ENCODE peak calls at places on chromosomes 16 and 17, in eight cellular contexts. One of them, this sample, is unnamed.
A peak's percentile ranks its signal among the peaks of the same experiment; 100 is the strongest.

GRCh38 chr17:68197997-68198930 is 49.6 kb upstream of the AMZ2 start:
- DNase-seq in mucosa of gallbladder: no peak
- DNase-seq in Right ventricle myocardium superior: no peak
- DNase-seq in activated CD4-positive, alpha-beta T cell treated with anti-CD3 and anti-CD28 coated beads, Interleukin-2, amount 10 ng/mL, durations not matched to agents 7 days and 5 days: no peak
- DNase-seq in Ammon's horn: no peak
- DNase-seq in stimulated activated CD4-positive, alpha-beta T cell treated with anti-CD3 and anti-CD28 coated beads, Interleukin-4, amount 100 ng/mL, for 48 hours: no peak
- DNase-seq in progenitor cell of endocrine pancreas: no peak
- DNase-seq in effector memory CD4-positive, alpha-beta T cell: no peak
- DNase-seq in this sample: no peak

GRCh38 chr17:63275318-63275967 is 170.7 kb downstream of the CYB561 start:
- DNase-seq in mucosa of gallbladder: no peak
- DNase-seq in Right ventricle myocardium superior: no peak
- DNase-seq in activated CD4-positive, alpha-beta T cell treated with anti-CD3 and anti-CD28 coated beads, Interleukin-2, amount 10 ng/mL, durations not matched to agents 7 days and 5 days: no peak
- DNase-seq in Ammon's horn: peak; percentile 72
- DNase-seq in stimulated activated CD4-positive, alpha-beta T cell treated with anti-CD3 and anti-CD28 coated beads, Interleukin-4, amount 100 ng/mL, for 48 hours: no peak
- DNase-seq in progenitor cell of endocrine pancreas: no peak
- DNase-seq in effector memory CD4-positive, alpha-beta T cell: no peak
- DNase-seq in this sample: no peak

GRCh38 chr16:1324286-1324826 is 9.1 kb upstream of the BAIAP3 start:
- DNase-seq in mucosa of gallbladder: no peak
- DNase-seq in Right ventricle myocardium superior: no peak
- DNase-seq in activated CD4-positive, alpha-beta T cell treated with anti-CD3 and anti-CD28 coated beads, Interleukin-2, amount 10 ng/mL, durations not matched to agents 7 days and 5 days: no peak
- DNase-seq in Ammon's horn: no peak
- DNase-seq in stimulated activated CD4-positive, alpha-beta T cell treated with anti-CD3 and anti-CD28 coated beads, Interleukin-4, amount 100 ng/mL, for 48 hours: no peak
- DNase-seq in progenitor cell of endocrine pancreas: no peak
- DNase-seq in effector memory CD4-positive, alpha-beta T cell: no peak
- DNase-seq in this sample: no peak

GRCh38 chr17:81097134-81097942 is 62.4 kb downstream of the BAIAP2 start:
- DNase-seq in mucosa of gallbladder: peak; percentile 77
- DNase-seq in Right ventricle myocardium superior: peak; percentile 89
- DNase-seq in activated CD4-positive, alpha-beta T cell treated with anti-CD3 and anti-CD28 coated beads, Interleukin-2, amount 10 ng/mL, durations not matched to agents 7 days and 5 days: no peak
- DNase-seq in Ammon's horn: peak; percentile 83
- DNase-seq in stimulated activated CD4-positive, alpha-beta T cell treated with anti-CD3 and anti-CD28 coated beads, Interleukin-4, amount 100 ng/mL, for 48 hours: peak; percentile 15
- DNase-seq in progenitor cell of endocrine pancreas: peak; percentile 43
- DNase-seq in effector memory CD4-positive, alpha-beta T cell: peak; percentile 12
- DNase-seq in this sample: peak; percentile 85

GRCh38 chr16:27404163-27404823 is 2.3 kb downstream of the IL21R start:
- DNase-seq in mucosa of gallbladder: no peak
- DNase-seq in Right ventricle myocardium superior: no peak
- DNase-seq in activated CD4-positive, alpha-beta T cell treated with anti-CD3 and anti-CD28 coated beads, Interleukin-2, amount 10 ng/mL, durations not matched to agents 7 days and 5 days: no peak
- DNase-seq in Ammon's horn: no peak
- DNase-seq in stimulated activated CD4-positive, alpha-beta T cell treated with anti-CD3 and anti-CD28 coated beads, Interleukin-4, amount 100 ng/mL, for 48 hours: no peak
- DNase-seq in progenitor cell of endocrine pancreas: no peak
- DNase-seq in effector memory CD4-positive, alpha-beta T cell: no peak
- DNase-seq in this sample: no peak

GRCh38 chr17:82668631-82669099 is 20.4 kb upstream of the WDR45B start:
- DNase-seq in mucosa of gallbladder: peak; percentile 60
- DNase-seq in Right ventricle myocardium superior: peak; percentile 76
- DNase-seq in activated CD4-positive, alpha-beta T cell treated with anti-CD3 and anti-CD28 coated beads, Interleukin-2, amount 10 ng/mL, durations not matched to agents 7 days and 5 days: peak; percentile 43
- DNase-seq in Ammon's horn: peak; percentile 86
- DNase-seq in stimulated activated CD4-positive, alpha-beta T cell treated with anti-CD3 and anti-CD28 coated beads, Interleukin-4, amount 100 ng/mL, for 48 hours: peak; percentile 33
- DNase-seq in progenitor cell of endocrine pancreas: peak; percentile 40
- DNase-seq in effector memory CD4-positive, alpha-beta T cell: no peak
- DNase-seq in this sample: peak; percentile 86

GRCh38 chr17:77128895-77129567 is 11.7 kb upstream of the SEC14L1 start:
- DNase-seq in mucosa of gallbladder: no peak
- DNase-seq in Right ventricle myocardium superior: no peak
- DNase-seq in activated CD4-positive, alpha-beta T cell treated with anti-CD3 and anti-CD28 coated beads, Interleukin-2, amount 10 ng/mL, durations not matched to agents 7 days and 5 days: no peak
- DNase-seq in Ammon's horn: peak; percentile 66
- DNase-seq in stimulated activated CD4-positive, alpha-beta T cell treated with anti-CD3 and anti-CD28 coated beads, Interleukin-4, amount 100 ng/mL, for 48 hours: no peak
- DNase-seq in progenitor cell of endocrine pancreas: no peak
- DNase-seq in effector memory CD4-positive, alpha-beta T cell: no peak
- DNase-seq in this sample: no peak

GRCh38 chr17:65556014-65556909 is 5.2 kb downstream of the AXIN2 start:
- DNase-seq in mucosa of gallbladder: peak; percentile 78
- DNase-seq in Right ventricle myocardium superior: peak; percentile 85
- DNase-seq in activated CD4-positive, alpha-beta T cell treated with anti-CD3 and anti-CD28 coated beads, Interleukin-2, amount 10 ng/mL, durations not matched to agents 7 days and 5 days: peak; percentile 94
- DNase-seq in Ammon's horn: peak; percentile 82
- DNase-seq in stimulated activated CD4-positive, alpha-beta T cell treated with anti-CD3 and anti-CD28 coated beads, Interleukin-4, amount 100 ng/mL, for 48 hours: peak; percentile 97
- DNase-seq in progenitor cell of endocrine pancreas: peak; percentile 71
- DNase-seq in effector memory CD4-positive, alpha-beta T cell: peak; percentile 73
- DNase-seq in this sample: peak; percentile 79

GRCh38 chr17:81173761-81174160 is 7.7 kb upstream of the AATK start:
- DNase-seq in mucosa of gallbladder: no peak
- DNase-seq in Right ventricle myocardium superior: no peak
- DNase-seq in activated CD4-positive, alpha-beta T cell treated with anti-CD3 and anti-CD28 coated beads, Interleukin-2, amount 10 ng/mL, durations not matched to agents 7 days and 5 days: no peak
- DNase-seq in Ammon's horn: no peak
- DNase-seq in stimulated activated CD4-positive, alpha-beta T cell treated with anti-CD3 and anti-CD28 coated beads, Interleukin-4, amount 100 ng/mL, for 48 hours: no peak
- DNase-seq in progenitor cell of endocrine pancreas: no peak
- DNase-seq in effector memory CD4-positive, alpha-beta T cell: no peak
- DNase-seq in this sample: no peak

GRCh38 chr16:85579883-85580607 is 33.1 kb upstream of the GSE1 start:
- DNase-seq in mucosa of gallbladder: no peak
- DNase-seq in Right ventricle myocardium superior: no peak
- DNase-seq in activated CD4-positive, alpha-beta T cell treated with anti-CD3 and anti-CD28 coated beads, Interleukin-2, amount 10 ng/mL, durations not matched to agents 7 days and 5 days: no peak
- DNase-seq in Ammon's horn: no peak
- DNase-seq in stimulated activated CD4-positive, alpha-beta T cell treated with anti-CD3 and anti-CD28 coated beads, Interleukin-4, amount 100 ng/mL, for 48 hours: no peak
- DNase-seq in progenitor cell of endocrine pancreas: no peak
- DNase-seq in effector memory CD4-positive, alpha-beta T cell: no peak
- DNase-seq in this sample: no peak

GRCh38 chr17:31595076-31595475 is 203.6 kb downstream of the RAB11FIP4 start:
- DNase-seq in mucosa of gallbladder: no peak
- DNase-seq in Right ventricle myocardium superior: no peak
- DNase-seq in activated CD4-positive, alpha-beta T cell treated with anti-CD3 and anti-CD28 coated beads, Interleukin-2, amount 10 ng/mL, durations not matched to agents 7 days and 5 days: no peak
- DNase-seq in Ammon's horn: no peak
- DNase-seq in stimulated activated CD4-positive, alpha-beta T cell treated with anti-CD3 and anti-CD28 coated beads, Interleukin-4, amount 100 ng/mL, for 48 hours: no peak
- DNase-seq in progenitor cell of endocrine pancreas: no peak
- DNase-seq in effector memory CD4-positive, alpha-beta T cell: no peak
- DNase-seq in this sample: no peak

GRCh38 chr16:11613381-11614303 is 26.9 kb upstream of the LITAF start:
- DNase-seq in mucosa of gallbladder: peak; percentile 78
- DNase-seq in Right ventricle myocardium superior: peak; percentile 83
- DNase-seq in activated CD4-positive, alpha-beta T cell treated with anti-CD3 and anti-CD28 coated beads, Interleukin-2, amount 10 ng/mL, durations not matched to agents 7 days and 5 days: no peak
- DNase-seq in Ammon's horn: peak; percentile 41
- DNase-seq in stimulated activated CD4-positive, alpha-beta T cell treated with anti-CD3 and anti-CD28 coated beads, Interleukin-4, amount 100 ng/mL, for 48 hours: no peak
- DNase-seq in progenitor cell of endocrine pancreas: no peak
- DNase-seq in effector memory CD4-positive, alpha-beta T cell: no peak
- DNase-seq in this sample: peak; percentile 81

GRCh38 chr16:65672960-65673359 is 551.1 kb upstream of the CDH11 start:
- DNase-seq in mucosa of gallbladder: no peak
- DNase-seq in Right ventricle myocardium superior: no peak
- DNase-seq in activated CD4-positive, alpha-beta T cell treated with anti-CD3 and anti-CD28 coated beads, Interleukin-2, amount 10 ng/mL, durations not matched to agents 7 days and 5 days: no peak
- DNase-seq in Ammon's horn: no peak
- DNase-seq in stimulated activated CD4-positive, alpha-beta T cell treated with anti-CD3 and anti-CD28 coated beads, Interleukin-4, amount 100 ng/mL, for 48 hours: no peak
- DNase-seq in progenitor cell of endocrine pancreas: no peak
- DNase-seq in effector memory CD4-positive, alpha-beta T cell: no peak
- DNase-seq in this sample: no peak

GRCh38 chr16:51399908-51400670 is 249.0 kb upstream of the SALL1 start:
- DNase-seq in mucosa of gallbladder: no peak
- DNase-seq in Right ventricle myocardium superior: no peak
- DNase-seq in activated CD4-positive, alpha-beta T cell treated with anti-CD3 and anti-CD28 coated beads, Interleukin-2, amount 10 ng/mL, durations not matched to agents 7 days and 5 days: no peak
- DNase-seq in Ammon's horn: no peak
- DNase-seq in stimulated activated CD4-positive, alpha-beta T cell treated with anti-CD3 and anti-CD28 coated beads, Interleukin-4, amount 100 ng/mL, for 48 hours: no peak
- DNase-seq in progenitor cell of endocrine pancreas: no peak
- DNase-seq in effector memory CD4-positive, alpha-beta T cell: no peak
- DNase-seq in this sample: no peak

GRCh38 chr16:12067714-12068401 is 91.3 kb downstream of the SNX29 start:
- DNase-seq in mucosa of gallbladder: peak; percentile 59
- DNase-seq in Right ventricle myocardium superior: peak; percentile 48
- DNase-seq in activated CD4-positive, alpha-beta T cell treated with anti-CD3 and anti-CD28 coated beads, Interleukin-2, amount 10 ng/mL, durations not matched to agents 7 days and 5 days: peak; percentile 74
- DNase-seq in Ammon's horn: peak; percentile 88
- DNase-seq in stimulated activated CD4-positive, alpha-beta T cell treated with anti-CD3 and anti-CD28 coated beads, Interleukin-4, amount 100 ng/mL, for 48 hours: no peak
- DNase-seq in progenitor cell of endocrine pancreas: peak; percentile 37
- DNase-seq in effector memory CD4-positive, alpha-beta T cell: no peak
- DNase-seq in this sample: no peak

GRCh38 chr16:31874354-31875111 is 926 bp downstream of the ZNF267 start:
- DNase-seq in mucosa of gallbladder: no peak
- DNase-seq in Right ventricle myocardium superior: no peak
- DNase-seq in activated CD4-positive, alpha-beta T cell treated with anti-CD3 and anti-CD28 coated beads, Interleukin-2, amount 10 ng/mL, durations not matched to agents 7 days and 5 days: peak; percentile 36
- DNase-seq in Ammon's horn: no peak
- DNase-seq in stimulated activated CD4-positive, alpha-beta T cell treated with anti-CD3 and anti-CD28 coated beads, Interleukin-4, amount 100 ng/mL, for 48 hours: no peak
- DNase-seq in progenitor cell of endocrine pancreas: no peak
- DNase-seq in effector memory CD4-positive, alpha-beta T cell: peak; percentile 36
- DNase-seq in this sample: no peak

GRCh38 chr17:49450735-49451134 is 36.1 kb upstream of the PHB1 start:
- DNase-seq in mucosa of gallbladder: no peak
- DNase-seq in Right ventricle myocardium superior: no peak
- DNase-seq in activated CD4-positive, alpha-beta T cell treated with anti-CD3 and anti-CD28 coated beads, Interleukin-2, amount 10 ng/mL, durations not matched to agents 7 days and 5 days: no peak
- DNase-seq in Ammon's horn: no peak
- DNase-seq in stimulated activated CD4-positive, alpha-beta T cell treated with anti-CD3 and anti-CD28 coated beads, Interleukin-4, amount 100 ng/mL, for 48 hours: no peak
- DNase-seq in progenitor cell of endocrine pancreas: no peak
- DNase-seq in effector memory CD4-positive, alpha-beta T cell: no peak
- DNase-seq in this sample: no peak